ENCODE peak calls at places on chromosomes 12 and 14, in six cellular contexts. U is Peyer's patch, N is body of pancreas, Y is endothelial cell, K is colonic mucosa, M is OCI-LY7. G is an unnamed sample.

GRCh38 chr14:105131241-105131640 is 37.3 kb downstream of the JAG2 start:
- DNase-seq in U (no peak), N (no peak), Y (no peak), K (no peak), M (no peak), G (no peak)

GRCh38 chr14:75440733-75441474 is 13.1 kb downstream of the JDP2 start:
- DNase-seq in U (no peak), N (peak; percentile 77), Y (no peak), K (no peak), M (peak; percentile 51), G (no peak)

GRCh38 chr14:32576088-32576795 is 247.1 kb downstream of the AKAP6 start:
- DNase-seq in U (no peak), N (peak; percentile 65), Y (peak; percentile 32), K (peak; percentile 55), M (peak; percentile 51), G (no peak)

GRCh38 chr12:42469355-42470006 is 120.1 kb downstream of the PRICKLE1 start:
- DNase-seq in U (no peak), N (no peak), Y (no peak), K (no peak), M (peak; percentile 94), G (no peak)

GRCh38 chr12:3125674-3126073 is 48.5 kb downstream of the TSPAN9 start:
- DNase-seq in U (no peak), N (no peak), Y (no peak), K (no peak), M (no peak), G (no peak)

GRCh38 chr12:118685983-118686607 is 295.2 kb upstream of the SRRM4 start:
- DNase-seq in U (no peak), N (no peak), Y (no peak), K (peak; percentile 31), M (no peak), G (peak; percentile 53)

GRCh38 chr12:45849289-45849688 is 119.8 kb downstream of the ARID2 start:
- DNase-seq in U (no peak), N (no peak), Y (no peak), K (no peak), M (no peak), G (no peak)

GRCh38 chr12:107336705-107337104 is 243.4 kb upstream of the CRY1 start:
- DNase-seq in U (no peak), N (no peak), Y (no peak), K (no peak), M (no peak), G (no peak)

GRCh38 chr14:55412686-55413085 is 1.1 kb upstream of the ATG14 start:
- DNase-seq in U (no peak), N (no peak), Y (no peak), K (no peak), M (no peak), G (no peak)

GRCh38 chr14:61625171-61625570 is 70.1 kb upstream of the HIF1A start:
- DNase-seq in U (no peak), N (no peak), Y (no peak), K (no peak), M (no peak), G (no peak)

GRCh38 chr12:15629108-15629507 is 160.1 kb downstream of the EPS8 start:
- DNase-seq in U (no peak), N (peak; percentile 72), Y (no peak), K (peak; percentile 63), M (no peak), G (no peak)

GRCh38 chr12:108542320-108542719 is 18.7 kb downstream of the SART3 start:
- DNase-seq in U (no peak), N (no peak), Y (no peak), K (no peak), M (no peak), G (no peak)

GRCh38 chr12:11949738-11950403 is 120.9 kb upstream of the BCL2L14 start:
- DNase-seq in U (no peak), N (peak; percentile 61), Y (no peak), K (peak; percentile 35), M (no peak), G (peak; percentile 39)

GRCh38 chr12:124898200-124898950 is 16.1 kb downstream of the UBC start:
- DNase-seq in U (peak; percentile 66), N (peak; percentile 62), Y (peak; percentile 35), K (peak; percentile 82), M (peak; percentile 86), G (peak; percentile 87)

GRCh38 chr12:1093166-1093751 is 102.2 kb downstream of the ERC1 start:
- DNase-seq in U (no peak), N (peak; percentile 47), Y (peak; percentile 61), K (peak; percentile 42), M (peak; percentile 72), G (no peak)

GRCh38 chr14:65613251-65613650 is 200.7 kb downstream of the FUT8 start:
- DNase-seq in U (no peak), N (no peak), Y (no peak), K (no peak), M (no peak), G (no peak)

GRCh38 chr14:33460119-33460518 is 490.8 kb downstream of the EGLN3 start:
- DNase-seq in U (no peak), N (no peak), Y (no peak), K (no peak), M (no peak), G (no peak)

DNA sequence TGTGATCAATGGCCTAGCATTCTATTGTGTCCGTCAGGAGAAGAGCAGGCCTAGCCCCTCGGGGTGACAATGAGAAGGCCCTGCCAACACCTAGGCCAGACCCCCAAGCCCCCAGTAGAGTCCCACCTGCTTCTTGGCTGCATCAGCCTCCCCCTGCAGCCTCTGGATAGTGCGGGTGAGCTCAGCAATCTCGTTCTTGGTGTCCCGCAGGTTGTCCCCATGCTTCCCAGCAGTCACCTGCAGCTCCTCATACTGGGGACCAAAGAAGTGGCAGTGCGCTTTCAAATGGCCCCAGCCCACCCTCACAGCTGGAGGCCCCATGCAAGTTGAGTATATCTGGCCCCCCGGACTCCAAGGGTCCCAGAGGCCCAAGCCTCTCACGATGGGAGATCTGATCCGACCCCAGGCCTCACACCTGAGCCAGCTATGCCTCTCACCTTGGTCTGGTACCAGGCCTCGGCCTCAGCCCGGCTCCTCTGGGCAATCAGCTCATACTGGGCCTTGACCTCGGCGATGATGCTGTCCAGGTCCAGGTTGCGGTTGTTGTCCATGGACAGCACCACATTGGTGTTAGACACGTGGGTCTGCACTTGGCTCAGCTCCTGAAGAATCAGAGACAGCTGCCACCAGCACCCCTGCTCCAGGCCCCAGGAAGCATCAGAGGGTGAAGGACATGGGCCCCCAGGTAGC is 10.0 kb upstream of the KRT4 start:
- DNase-seq in U (no peak), N (no peak), Y (no peak), K (no peak), M (no peak), G (no peak)
- TF ChIP-seq CTCF in U (no peak), N (no peak), Y (no peak), K (no peak), M (no peak), G (no peak)

GRCh38 chr12:115975411-115975810 is 302.1 kb downstream of the MED13L start:
- DNase-seq in U (no peak), N (no peak), Y (no peak), K (no peak), M (no peak), G (no peak)
- TF ChIP-seq CTCF in U (no peak), N (no peak), Y (no peak), K (no peak), M (no peak), G (no peak)

DNA sequence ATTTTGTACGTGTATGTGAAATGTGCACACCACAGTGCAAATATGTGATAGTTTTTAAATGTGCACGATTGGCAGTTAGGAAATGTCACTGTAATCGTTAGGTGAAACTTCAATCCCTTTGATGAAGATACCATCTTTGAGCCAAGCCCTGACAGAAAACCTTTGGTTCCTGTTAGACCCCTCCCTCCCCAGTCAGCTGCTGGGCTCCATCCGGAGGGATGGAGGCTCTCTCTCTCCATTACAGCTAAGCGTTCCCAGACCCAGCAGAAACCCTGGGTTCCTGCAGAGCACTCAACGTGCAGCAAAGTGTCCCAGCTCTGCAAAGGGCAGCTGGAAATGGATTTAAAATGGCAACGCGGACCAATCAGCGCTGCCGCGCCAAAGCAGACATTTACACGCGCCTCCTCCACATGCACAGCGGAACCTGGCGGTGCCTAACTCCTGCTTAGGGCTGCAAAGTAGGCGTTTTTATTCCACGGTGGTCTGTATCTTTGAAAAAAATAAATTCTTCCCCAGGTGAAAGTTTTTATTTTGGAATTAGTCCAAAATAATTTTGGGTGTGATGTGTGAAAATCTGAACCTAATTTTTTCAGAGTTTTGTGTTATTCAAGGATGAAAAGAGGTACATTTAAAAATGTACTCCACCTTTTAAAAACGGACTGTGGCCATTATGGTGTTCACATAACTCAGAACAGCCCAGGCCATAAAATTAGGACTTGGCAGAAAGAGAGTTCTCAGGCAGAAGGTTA is 1.4 kb upstream of the HMGA2 start:
- DNase-seq in U (peak; percentile 63), N (peak; percentile 2), Y (peak; percentile 58), K (peak; percentile 69), M (no peak), G (peak; percentile 75)
- TF ChIP-seq CTCF in U (no peak), N (no peak), Y (no peak), K (no peak), M (no peak), G (no peak)

DNA sequence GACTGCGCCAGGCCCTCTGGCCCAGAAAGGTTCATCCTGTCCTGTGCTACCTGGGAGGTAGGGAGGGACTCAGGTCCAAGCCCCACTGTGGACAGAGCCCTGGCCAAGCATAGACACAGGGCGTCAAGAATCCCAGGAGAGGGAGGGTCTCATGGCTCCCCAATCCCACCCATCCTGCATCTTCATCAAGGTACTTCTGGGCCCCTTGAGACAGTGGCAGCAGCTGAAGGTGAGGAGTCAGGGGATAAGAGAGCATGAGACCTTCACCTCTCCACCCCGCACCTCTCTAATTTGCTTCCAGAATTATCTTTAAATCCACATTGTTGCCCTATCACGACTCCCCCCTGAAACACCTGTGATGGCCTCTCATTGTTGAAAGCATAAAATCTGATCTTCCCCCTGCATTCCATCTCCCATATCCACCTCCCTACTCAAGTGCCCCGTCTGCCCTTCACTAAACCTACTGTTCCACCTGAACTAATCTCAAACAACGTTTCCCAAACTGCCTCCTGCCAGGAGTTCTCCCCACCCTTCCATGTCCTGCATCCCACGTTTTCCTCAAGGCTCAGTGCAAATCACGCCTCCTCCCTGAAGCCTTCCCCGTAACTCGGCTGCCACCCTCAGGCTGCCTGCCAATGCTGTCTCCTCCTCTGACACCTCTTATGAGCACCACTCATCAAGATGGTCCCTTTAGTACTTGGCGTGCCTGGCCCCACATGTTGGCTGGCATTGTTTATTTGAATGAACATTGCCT is 27.1 kb downstream of the KRT18 start:
- DNase-seq in U (peak; percentile 82), N (no peak), Y (peak; percentile 18), K (peak; percentile 85), M (no peak), G (peak; percentile 82)
- TF ChIP-seq CTCF in U (peak; percentile 75), N (no peak), Y (no peak), K (peak; percentile 30), M (no peak), G (peak; percentile 20)

GRCh38 chr14:23567186-23568020 is at the start of gene AP1G2:
- DNase-seq in U (peak; percentile 95), N (peak; percentile 93), Y (peak; percentile 84), K (peak; percentile 96), M (peak; percentile 90), G (peak; percentile 95)
- TF ChIP-seq CTCF in U (no peak), N (no peak), Y (no peak), K (no peak), M (no peak), G (no peak)

G was measured in mucosa of descending colon.